ENCODE peak calls at places on chromosomes 1 and 21, in six cellular contexts. G, L, Q, N, A and I are unnamed samples.

GRCh38 chr1:43732132-43732531 is 24.8 kb downstream of the ST3GAL3 start:
- DNase-seq in G (no peak), L (peak), Q (no peak), N (no peak), A (no peak), I (no peak)

GRCh38 chr1:217562229-217562878 is 68.5 kb downstream of the GPATCH2 start:
- DNase-seq in G (no peak), L (no peak), Q (no peak), N (peak), A (no peak), I (no peak)

GRCh38 chr21:35257413-35257812 is 208.3 kb upstream of the RUNX1 start:
- DNase-seq in G (no peak), L (peak), Q (no peak), N (no peak), A (no peak), I (no peak)

GRCh38 chr1:234609528-234610042 is 393 bp downstream of the IRF2BP2 start:
- DNase-seq in G (peak), L (no peak), Q (no peak), N (no peak), A (no peak), I (no peak)

GRCh38 chr1:68116643-68117235 is 66.3 kb upstream of the DIRAS3 start:
- DNase-seq in G (peak), L (peak), Q (peak), N (peak), A (no peak), I (peak)

GRCh38 chr1:9160079-9160717 is 31.3 kb upstream of the GPR157 start:
- DNase-seq in G (no peak), L (no peak), Q (no peak), N (no peak), A (no peak), I (no peak)

GRCh38 chr1:50861742-50862141 is 98.3 kb downstream of the FAF1 start:
- DNase-seq in G (no peak), L (no peak), Q (no peak), N (no peak), A (no peak), I (no peak)

GRCh38 chr1:11187000-11187399 is 2.2 kb upstream of the ANGPTL7 start:
- DNase-seq in G (no peak), L (no peak), Q (no peak), N (no peak), A (no peak), I (no peak)

GRCh38 chr1:18954270-18955071 is 2.0 kb downstream of the IFFO2 start:
- DNase-seq in G (no peak), L (no peak), Q (no peak), N (no peak), A (no peak), I (no peak)

GRCh38 chr1:175449306-175449705 is 256.7 kb upstream of the KIAA0040 start:
- DNase-seq in G (no peak), L (no peak), Q (no peak), N (no peak), A (no peak), I (no peak)

GRCh38 chr1:225880210-225880584 is 2.0 kb downstream of the TMEM63A start:
- DNase-seq in G (peak), L (no peak), Q (no peak), N (no peak), A (no peak), I (no peak)

GRCh38 chr1:93804412-93804811 is 74.6 kb downstream of the DNTTIP2 start:
- DNase-seq in G (no peak), L (no peak), Q (no peak), N (no peak), A (no peak), I (no peak)

GRCh38 chr1:159944623-159945455 is 574 bp downstream of the IGSF9 start:
- DNase-seq in G (peak), L (no peak), Q (no peak), N (no peak), A (no peak), I (no peak)

GRCh38 chr1:175797576-175797975 is 54.2 kb upstream of the TNR start:
- DNase-seq in G (no peak), L (no peak), Q (no peak), N (no peak), A (no peak), I (no peak)

GRCh38 chr1:228938248-228938891 is 203.1 kb downstream of the RHOU start:
- DNase-seq in G (no peak), L (no peak), Q (no peak), N (peak), A (no peak), I (no peak)

GRCh38 chr1:86822463-86822862 is 91.5 kb downstream of the SELENOF start:
- DNase-seq in G (no peak), L (no peak), Q (no peak), N (no peak), A (no peak), I (no peak)

GRCh38 chr1:205748398-205749093 is 1.4 kb downstream of the NUCKS1 start:
- DNase-seq in G (peak), L (peak), Q (no peak), N (peak), A (no peak), I (no peak)

GRCh38 chr1:168583571-168583970 is 7.2 kb downstream of the XCL1 start:
- DNase-seq in G (no peak), L (no peak), Q (no peak), N (no peak), A (no peak), I (no peak)

GRCh38 chr1:23742670-23743286 is 493 bp upstream of the ELOA start:
- DNase-seq in G (no peak), L (no peak), Q (no peak), N (no peak), A (no peak), I (no peak)

GRCh38 chr1:52059326-52059725 is 3.2 kb downstream of the BTF3L4 start:
- DNase-seq in G (no peak), L (no peak), Q (no peak), N (no peak), A (no peak), I (no peak)

GRCh38 chr1:184208622-184209021 is 157.1 kb downstream of the TSEN15 start:
- DNase-seq in G (no peak), L (no peak), Q (no peak), N (no peak), A (no peak), I (no peak)

GRCh38 chr1:42821690-42822089 is 4.5 kb upstream of the SVBP start:
- DNase-seq in G (no peak), L (no peak), Q (no peak), N (no peak), A (no peak), I (no peak)

GRCh38 chr1:203153051-203153988 is 22.3 kb downstream of the MYBPH start:
- DNase-seq in G (no peak), L (no peak), Q (no peak), N (no peak), A (no peak), I (no peak)

GRCh38 chr21:20551939-20552338 is 446.3 kb upstream of the NCAM2 start:
- DNase-seq in G (no peak), L (no peak), Q (no peak), N (no peak), A (no peak), I (no peak)

GRCh38 chr1:159921700-159922498 is 3.4 kb downstream of the TAGLN2 start:
- DNase-seq in G (peak), L (peak), Q (no peak), N (no peak), A (no peak), I (no peak)

GRCh38 chr1:66437136-66437401 is 96.9 kb upstream of the SGIP1 start:
- DNase-seq in G (no peak), L (no peak), Q (no peak), N (no peak), A (no peak), I (no peak)

GRCh38 chr1:58183286-58183685 is 363.2 kb downstream of the OMA1 start:
- DNase-seq in G (no peak), L (no peak), Q (no peak), N (no peak), A (no peak), I (no peak)
- TF ChIP-seq GABPA in G (no peak), L (no peak), Q (no peak), N (no peak), A (no peak), I (no peak)

GRCh38 chr1:108643492-108644333 is 17.2 kb downstream of the HENMT1 start:
- DNase-seq in G (peak), L (peak), Q (no peak), N (peak), A (peak), I (peak)
- TF ChIP-seq GABPA in G (no peak), L (no peak), Q (no peak), N (no peak), A (no peak), I (no peak)

GRCh38 chr1:231390071-231390470 is 32.0 kb downstream of the EGLN1 start:
- DNase-seq in G (no peak), L (no peak), Q (no peak), N (no peak), A (no peak), I (no peak)
- TF ChIP-seq GABPA in G (no peak), L (no peak), Q (no peak), N (no peak), A (no peak), I (no peak)

GRCh38 chr1:243745361-243745760 is 104.7 kb downstream of the AKT3 start:
- DNase-seq in G (no peak), L (no peak), Q (no peak), N (no peak), A (no peak), I (no peak)
- TF ChIP-seq GABPA in G (no peak), L (no peak), Q (no peak), N (no peak), A (no peak), I (no peak)

GRCh38 chr1:82227696-82228095 is 427.0 kb downstream of the ADGRL2 start:
- DNase-seq in G (no peak), L (no peak), Q (no peak), N (no peak), A (no peak), I (peak)

GRCh38 chr1:82226198-82226505 is 425.4 kb downstream of the ADGRL2 start:
- DNase-seq in G (no peak), L (no peak), Q (no peak), N (no peak), A (no peak), I (no peak)

GRCh38 chr1:82225407-82226197 is 424.9 kb downstream of the ADGRL2 start:
- DNase-seq in G (no peak), L (no peak), Q (no peak), N (no peak), A (peak), I (peak)

GRCh38 chr1:82223091-82223490 is 422.4 kb downstream of the ADGRL2 start:
- DNase-seq in G (no peak), L (no peak), Q (no peak), N (no peak), A (no peak), I (no peak)

GRCh38 chr1:82227286-82227685 is 426.6 kb downstream of the ADGRL2 start:
- DNase-seq in G (no peak), L (no peak), Q (no peak), N (no peak), A (no peak), I (no peak)
- TF ChIP-seq GABPA in G (no peak), L (no peak), Q (no peak), N (no peak), A (no peak), I (no peak)

GRCh38 chr1:116806245-116806644 is 52.0 kb downstream of the CD2 start:
- DNase-seq in G (no peak), L (no peak), Q (no peak), N (no peak), A (peak), I (no peak)
- TF ChIP-seq GABPA in G (no peak), L (no peak), Q (no peak), N (no peak), A (no peak), I (no peak)

GRCh38 chr1:21378705-21379494 is 61.0 kb upstream of the NBPF3 start:
- DNase-seq in G (no peak), L (peak), Q (no peak), N (no peak), A (no peak), I (no peak)
- TF ChIP-seq GABPA in G (no peak), L (no peak), Q (no peak), N (no peak), A (no peak), I (no peak)

GRCh38 chr1:24897263-24898151 is 32.6 kb downstream of the RUNX3 start:
- DNase-seq in G (peak), L (no peak), Q (no peak), N (no peak), A (no peak), I (no peak)
- TF ChIP-seq GABPA in G (no peak), L (no peak), Q (no peak), N (no peak), A (no peak), I (no peak)